ENCODE peak calls at places on chromosome 11, in six cellular contexts. S is IMR-90, K is H9, B is mesendoderm, X is mesenchymal stem cell, I is H1. Q is an unnamed sample.
A peak's percentile ranks its signal among the peaks of the same experiment; 100 is the strongest.

GRCh38 chr11:124961972-124962609 is 8.1 kb downstream of the CCDC15 start:
- DNase-seq in K (no peak), X (peak; percentile 85), S (peak; percentile 85), B (peak; percentile 73), I (no peak), Q (peak; percentile 49)

GRCh38 chr11:2273311-2273710 is 2.9 kb upstream of the ASCL2 start:
- DNase-seq in K (no peak), B (no peak), X (no peak), S (no peak), I (no peak), Q (no peak)

GRCh38 chr11:47464479-47464878 is 15.5 kb upstream of the RAPSN start:
- DNase-seq in S (peak; percentile 42), K (no peak), I (no peak), X (peak; percentile 59), B (peak; percentile 42), Q (peak; percentile 51)

GRCh38 chr11:133072366-133072765 is 459.9 kb downstream of the OPCML start:
- DNase-seq in S (no peak), X (no peak), B (no peak), I (no peak), K (no peak), Q (no peak)

GRCh38 chr11:72712168-72712721 is 38.0 kb upstream of the PDE2A start:
- DNase-seq in I (no peak), S (no peak), B (no peak), X (peak; percentile 18), K (no peak), Q (no peak)

GRCh38 chr11:22449441-22449840 is 111.3 kb downstream of the SLC17A6 start:
- DNase-seq in X (no peak), K (no peak), I (no peak), B (peak; percentile 89), S (peak; percentile 51), Q (no peak)

GRCh38 chr11:124583827-124584226 is 14.0 kb downstream of the OR8A1 start:
- DNase-seq in I (no peak), X (no peak), S (no peak), K (no peak), B (no peak), Q (no peak)

GRCh38 chr11:92596596-92597317 is 372.1 kb downstream of the FAT3 start:
- DNase-seq in K (no peak), X (no peak), B (no peak), I (no peak), S (no peak), Q (no peak)

GRCh38 chr11:70501026-70501901 is 102.9 kb downstream of the CTTN start:
- DNase-seq in K (no peak), X (no peak), I (no peak), B (peak; percentile 58), S (no peak), Q (no peak)

GRCh38 chr11:105399505-105399904 is 210.4 kb upstream of the GRIA4 start:
- DNase-seq in S (no peak), K (no peak), I (no peak), B (no peak), X (no peak), Q (no peak)

GRCh38 chr11:11567862-11568650 is 53.7 kb downstream of the GALNT18 start:
- DNase-seq in X (peak; percentile 15), S (peak; percentile 30), I (no peak), B (no peak), K (no peak), Q (no peak)

GRCh38 chr11:81772161-81772560 is 961.5 kb downstream of the FAM181B start:
- DNase-seq in K (no peak), B (peak; percentile 62), S (no peak), I (no peak), X (no peak), Q (peak; percentile 9)

GRCh38 chr11:36361472-36361871 is 65.4 kb downstream of the PRR5L start:
- DNase-seq in B (no peak), S (no peak), K (no peak), I (no peak), X (no peak), Q (no peak)

GRCh38 chr11:118980191-118980881 is 8.8 kb downstream of the FOXR1 start:
- DNase-seq in K (peak; percentile 71), I (no peak), B (peak; percentile 64), X (no peak), S (no peak), Q (no peak)

GRCh38 chr11:79220171-79220570 is 220.7 kb downstream of the TENM4 start:
- DNase-seq in S (peak; percentile 19), B (no peak), K (no peak), X (no peak), I (no peak), Q (no peak)

GRCh38 chr11:73729594-73730206 is 31.2 kb downstream of the RAB6A start:
- DNase-seq in I (peak; percentile 33), S (no peak), B (peak; percentile 76), K (peak; percentile 64), X (peak; percentile 30), Q (peak; percentile 43)

GRCh38 chr11:40281055-40281580 is 1178.3 kb downstream of the LRRC4C start:
- DNase-seq in B (peak; percentile 33), X (peak; percentile 71), I (no peak), S (no peak), K (no peak), Q (no peak)

GRCh38 chr11:60868682-60869450 is 1.5 kb downstream of the ZP1 start:
- DNase-seq in I (no peak), X (no peak), K (no peak), B (no peak), S (no peak), Q (no peak)

GRCh38 chr11:119491753-119492455 is 68.9 kb upstream of the THY1 start:
- DNase-seq in K (no peak), X (peak; percentile 17), S (peak; percentile 12), I (no peak), B (peak; percentile 62), Q (no peak)

GRCh38 chr11:79381036-79381435 is 59.8 kb downstream of the TENM4 start:
- DNase-seq in S (no peak), K (no peak), I (no peak), B (no peak), X (no peak), Q (no peak)

GRCh38 chr11:32034680-32035079 is 56.2 kb upstream of the RCN1 start:
- DNase-seq in K (no peak), X (no peak), I (no peak), B (no peak), S (peak; percentile 58), Q (no peak)

DNA sequence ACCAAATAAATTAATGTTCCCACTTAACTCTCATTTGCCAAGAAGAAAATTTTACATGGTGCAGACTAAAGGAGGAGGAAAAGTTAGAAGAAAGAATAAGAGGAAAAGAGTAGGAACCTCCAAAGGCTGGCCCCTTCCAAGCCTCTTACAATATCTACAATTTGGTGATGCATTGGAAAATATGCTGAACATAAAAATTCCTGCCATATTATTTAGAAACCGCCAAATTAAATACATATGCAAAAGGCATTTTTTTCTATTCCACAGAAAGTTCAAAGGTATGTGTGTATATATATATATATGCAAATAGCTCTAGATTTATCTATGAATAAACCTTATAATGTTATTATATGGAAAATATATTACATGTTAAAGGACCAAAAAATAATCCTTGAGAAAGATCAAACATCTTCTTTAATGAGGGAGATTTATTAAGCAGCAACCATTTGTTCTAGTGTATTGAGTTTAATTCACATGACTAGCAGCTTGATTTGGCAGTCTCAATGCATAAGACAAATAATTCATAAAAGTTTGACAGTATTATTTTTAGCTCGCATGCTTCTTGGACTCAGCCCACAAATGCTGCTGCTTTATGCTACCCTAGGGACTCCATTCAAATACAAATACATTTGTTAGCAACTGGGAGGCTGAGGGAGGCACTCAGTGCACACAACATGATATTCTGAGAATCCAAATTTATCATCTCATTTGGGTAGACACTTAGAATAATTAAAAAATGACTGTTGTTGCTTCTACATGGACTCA is 184.9 kb downstream of the SBF2 start:
- DNase-seq in X (no peak), K (no peak), I (no peak), B (no peak), S (peak; percentile 40), Q (no peak)
- H2BK15ac ChIP-seq in X (no peak overlapping the region), K (no peak overlapping the region), I (no peak overlapping the region), B (no peak overlapping the region), S (peak overlapping the region; percentile 5), Q (no peak overlapping the region)

DNA sequence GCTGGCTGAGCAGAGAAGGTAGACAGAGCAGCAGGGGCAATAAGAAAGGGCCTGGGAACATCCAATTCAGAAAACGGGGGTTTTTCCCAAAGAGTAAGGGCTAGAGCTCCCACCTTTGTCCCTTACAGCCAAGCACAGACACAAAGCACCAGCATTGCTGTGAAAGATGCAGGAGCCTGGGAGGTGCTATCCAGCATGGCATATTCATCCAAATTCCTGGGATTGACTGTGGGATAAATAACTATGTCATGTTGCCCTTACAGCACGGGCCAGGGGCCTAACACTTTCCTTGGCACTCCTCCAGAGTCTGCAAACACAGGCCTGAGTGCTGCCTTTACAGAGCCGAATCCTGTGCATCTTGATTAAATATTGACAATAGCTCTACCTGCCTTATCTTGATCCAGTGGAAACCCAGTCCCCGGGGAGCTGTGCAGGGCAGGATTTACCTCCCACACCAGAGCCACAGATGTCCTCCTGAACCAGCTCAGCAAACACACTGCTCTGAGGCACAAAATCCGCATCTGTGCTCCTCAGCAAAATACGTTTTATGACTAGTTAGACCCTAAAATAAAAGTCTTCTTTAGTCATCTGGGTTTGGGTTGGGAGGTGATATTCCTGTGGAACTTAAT is 36.3 kb downstream of the POU2AF3 start:
- DNase-seq in X (no peak), I (no peak), B (no peak), K (no peak), S (no peak), Q (no peak)
- H2BK15ac ChIP-seq in X (no peak overlapping the region), I (no peak overlapping the region), B (no peak overlapping the region), K (no peak overlapping the region), S (no peak overlapping the region), Q (no peak overlapping the region)

GRCh38 chr11:121711236-121711635 is 258.5 kb upstream of the SORL1-AS1 start:
- DNase-seq in K (no peak), S (peak; percentile 17), X (no peak), B (no peak), I (no peak), Q (no peak)

GRCh38 chr11:121715395-121715794 is 262.6 kb upstream of the SORL1-AS1 start:
- DNase-seq in K (no peak), B (no peak), I (no peak), S (no peak), X (no peak), Q (no peak)

GRCh38 chr11:121716060-121716459 is 263.3 kb upstream of the SORL1-AS1 start:
- DNase-seq in X (no peak), I (no peak), K (no peak), S (peak; percentile 85), B (peak; percentile 14), Q (no peak)

GRCh38 chr11:121714356-121714755 is 261.6 kb upstream of the SORL1-AS1 start:
- DNase-seq in S (peak; percentile 72), I (no peak), B (no peak), X (no peak), K (no peak), Q (no peak)

DNA sequence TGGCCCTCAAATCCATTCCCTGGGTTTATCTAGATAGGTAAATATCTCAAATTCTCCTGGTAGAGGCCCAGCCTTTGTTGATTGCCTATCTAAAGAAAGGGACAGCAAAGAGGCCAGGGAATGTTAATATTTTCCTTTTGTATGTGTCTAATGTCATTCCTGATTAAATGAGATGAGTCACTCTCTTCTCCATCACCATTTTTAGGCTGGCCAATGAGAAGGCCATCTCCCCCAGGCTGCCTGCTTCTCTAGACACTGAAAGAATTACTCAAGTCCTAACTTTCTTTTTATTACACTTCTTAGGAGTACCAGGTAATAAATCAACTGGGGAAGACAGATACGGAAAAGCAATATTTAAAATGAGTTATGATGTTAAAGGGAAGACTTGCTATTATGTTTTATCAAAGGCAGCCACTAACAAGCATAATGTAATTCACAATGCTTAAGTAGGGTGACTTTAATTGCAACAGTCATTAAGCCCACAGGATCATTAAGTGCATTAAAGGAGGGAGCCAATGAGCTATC is 259.2 kb upstream of the SORL1-AS1 start:
- DNase-seq in S (peak; percentile 39), I (no peak), B (peak; percentile 10), K (no peak), X (no peak), Q (no peak)
- H2BK15ac ChIP-seq in S (no peak overlapping the region), I (no peak overlapping the region), B (no peak overlapping the region), K (no peak overlapping the region), X (no peak overlapping the region), Q (no peak overlapping the region)

GRCh38 chr11:45390407-45390806 is 104.3 kb upstream of the SYT13 start:
- DNase-seq in K (no peak), I (no peak), S (no peak), X (peak; percentile 66), B (no peak), Q (no peak)
- H2BK15ac ChIP-seq in K (no peak overlapping the region), I (no peak overlapping the region), S (no peak overlapping the region), X (no peak overlapping the region), B (no peak overlapping the region), Q (no peak overlapping the region)